ENCODE peak calls at places on chromosomes 3 and 15, in four cellular contexts. One of them, this sample, is unnamed.
A peak's percentile ranks its signal among the peaks of the same experiment; 100 is the strongest.

GRCh38 chr3:174931473-174931872 is 72.3 kb downstream of the NAALADL2 start:
- DNase-seq in NCI-H446 treated with DMSO at 0.1 percent for 48 hours: no peak
- DNase-seq in NCI-H2081: no peak
- DNase-seq in psoas muscle: no peak
- DNase-seq in this sample: no peak

GRCh38 chr15:22945071-22945470 is 35.1 kb downstream of the CYFIP1 start:
- DNase-seq in NCI-H2081: peak; percentile 47
- DNase-seq in psoas muscle: no peak
- DNase-seq in NCI-H446 treated with DMSO at 0.1 percent for 48 hours: no peak
- DNase-seq in this sample: no peak

GRCh38 chr3:156148946-156149348 is 28.6 kb downstream of the KCNAB1 start:
- DNase-seq in NCI-H2081: no peak
- DNase-seq in NCI-H446 treated with DMSO at 0.1 percent for 48 hours: no peak
- DNase-seq in psoas muscle: no peak
- DNase-seq in this sample: no peak

GRCh38 chr15:91751611-91752010 is 101.9 kb upstream of the SLCO3A1 start:
- DNase-seq in NCI-H2081: no peak
- DNase-seq in NCI-H446 treated with DMSO at 0.1 percent for 48 hours: no peak
- DNase-seq in psoas muscle: no peak
- DNase-seq in this sample: no peak

GRCh38 chr3:13644341-13645082 is 95.6 kb downstream of the FBLN2 start:
- DNase-seq in NCI-H446 treated with DMSO at 0.1 percent for 48 hours: no peak
- DNase-seq in NCI-H2081: no peak
- DNase-seq in psoas muscle: no peak
- DNase-seq in this sample: no peak

GRCh38 chr3:32401541-32402052 is 9.9 kb downstream of the CMTM7 start:
- DNase-seq in NCI-H446 treated with DMSO at 0.1 percent for 48 hours: peak; percentile 83
- DNase-seq in NCI-H2081: peak; percentile 91
- DNase-seq in psoas muscle: peak; percentile 82
- DNase-seq in this sample: peak; percentile 76

GRCh38 chr3:119314821-119315220 is 20.6 kb downstream of the ARHGAP31 start:
- DNase-seq in psoas muscle: no peak
- DNase-seq in NCI-H2081: no peak
- DNase-seq in NCI-H446 treated with DMSO at 0.1 percent for 48 hours: peak; percentile 55
- DNase-seq in this sample: peak; percentile 66

GRCh38 chr3:33035596-33035995 is 61.4 kb downstream of the GLB1 start:
- DNase-seq in psoas muscle: no peak
- DNase-seq in NCI-H446 treated with DMSO at 0.1 percent for 48 hours: no peak
- DNase-seq in NCI-H2081: no peak
- DNase-seq in this sample: no peak

This sample was measured in DMS 273 treated with DMSO at 0.1 percent for 48 hours.